ENCODE peak calls at places on chromosome 18, in ten cellular contexts. One of them, this sample, is unnamed.

GRCh38 chr18:46321954-46322353 is 217.8 kb downstream of the HAUS1 start:
- DNase-seq in RCC 7860: no peak
- DNase-seq in stromal cell of bone marrow: no peak
- DNase-seq in left colon: no peak
- DNase-seq in posterior cingulate gyrus: no peak
- DNase-seq in IMR-90: no peak
- DNase-seq in activated CD4-positive, alpha-beta T cell treated with anti-CD3 and anti-CD28 coated beads for 36 hours: no peak
- DNase-seq in cerebellar cortex: no peak
- DNase-seq in nephron progenitor cell: peak; percentile 31
- DNase-seq in CD4-positive, alpha-beta T cell: no peak
- DNase-seq in this sample: no peak

GRCh38 chr18:34990571-34990970 is 50.6 kb upstream of the MAPRE2 start:
- DNase-seq in RCC 7860: no peak
- DNase-seq in stromal cell of bone marrow: peak; percentile 66
- DNase-seq in left colon: no peak
- DNase-seq in posterior cingulate gyrus: no peak
- DNase-seq in IMR-90: peak; percentile 11
- DNase-seq in activated CD4-positive, alpha-beta T cell treated with anti-CD3 and anti-CD28 coated beads for 36 hours: no peak
- DNase-seq in cerebellar cortex: no peak
- DNase-seq in nephron progenitor cell: no peak
- DNase-seq in CD4-positive, alpha-beta T cell: no peak
- DNase-seq in this sample: no peak

GRCh38 chr18:76588591-76589303 is 93.7 kb upstream of the ZNF516 start:
- DNase-seq in RCC 7860: no peak
- DNase-seq in stromal cell of bone marrow: no peak
- DNase-seq in left colon: no peak
- DNase-seq in posterior cingulate gyrus: no peak
- DNase-seq in IMR-90: no peak
- DNase-seq in activated CD4-positive, alpha-beta T cell treated with anti-CD3 and anti-CD28 coated beads for 36 hours: no peak
- DNase-seq in cerebellar cortex: no peak
- DNase-seq in nephron progenitor cell: no peak
- DNase-seq in CD4-positive, alpha-beta T cell: no peak
- DNase-seq in this sample: no peak

GRCh38 chr18:55152801-55153200 is 193.5 kb upstream of the CCDC68 start:
- DNase-seq in RCC 7860: no peak
- DNase-seq in stromal cell of bone marrow: peak; percentile 18
- DNase-seq in left colon: no peak
- DNase-seq in posterior cingulate gyrus: no peak
- DNase-seq in IMR-90: peak; percentile 73
- DNase-seq in activated CD4-positive, alpha-beta T cell treated with anti-CD3 and anti-CD28 coated beads for 36 hours: no peak
- DNase-seq in cerebellar cortex: no peak
- DNase-seq in nephron progenitor cell: no peak
- DNase-seq in CD4-positive, alpha-beta T cell: no peak
- DNase-seq in this sample: no peak

GRCh38 chr18:53131001-53131400 is 791.0 kb downstream of the DCC start:
- DNase-seq in RCC 7860: no peak
- DNase-seq in stromal cell of bone marrow: no peak
- DNase-seq in left colon: no peak
- DNase-seq in posterior cingulate gyrus: no peak
- DNase-seq in IMR-90: no peak
- DNase-seq in activated CD4-positive, alpha-beta T cell treated with anti-CD3 and anti-CD28 coated beads for 36 hours: no peak
- DNase-seq in cerebellar cortex: no peak
- DNase-seq in nephron progenitor cell: no peak
- DNase-seq in CD4-positive, alpha-beta T cell: no peak
- DNase-seq in this sample: no peak

GRCh38 chr18:59898609-59899297 is 1.0 kb upstream of the PMAIP1 start:
- DNase-seq in RCC 7860: no peak
- DNase-seq in stromal cell of bone marrow: no peak
- DNase-seq in left colon: no peak
- DNase-seq in posterior cingulate gyrus: no peak
- DNase-seq in IMR-90: no peak
- DNase-seq in activated CD4-positive, alpha-beta T cell treated with anti-CD3 and anti-CD28 coated beads for 36 hours: no peak
- DNase-seq in cerebellar cortex: no peak
- DNase-seq in nephron progenitor cell: no peak
- DNase-seq in CD4-positive, alpha-beta T cell: no peak
- DNase-seq in this sample: no peak

GRCh38 chr18:57885931-57886330 is 82.8 kb upstream of the ATP8B1 start:
- DNase-seq in RCC 7860: no peak
- DNase-seq in stromal cell of bone marrow: no peak
- DNase-seq in left colon: no peak
- DNase-seq in posterior cingulate gyrus: no peak
- DNase-seq in IMR-90: no peak
- DNase-seq in activated CD4-positive, alpha-beta T cell treated with anti-CD3 and anti-CD28 coated beads for 36 hours: no peak
- DNase-seq in cerebellar cortex: no peak
- DNase-seq in nephron progenitor cell: no peak
- DNase-seq in CD4-positive, alpha-beta T cell: no peak
- DNase-seq in this sample: no peak

GRCh38 chr18:59908790-59909189 is 9.0 kb downstream of the PMAIP1 start:
- DNase-seq in RCC 7860: peak; percentile 13
- DNase-seq in stromal cell of bone marrow: no peak
- DNase-seq in left colon: no peak
- DNase-seq in posterior cingulate gyrus: no peak
- DNase-seq in IMR-90: peak; percentile 52
- DNase-seq in activated CD4-positive, alpha-beta T cell treated with anti-CD3 and anti-CD28 coated beads for 36 hours: no peak
- DNase-seq in cerebellar cortex: no peak
- DNase-seq in nephron progenitor cell: no peak
- DNase-seq in CD4-positive, alpha-beta T cell: no peak
- DNase-seq in this sample: no peak

GRCh38 chr18:8424917-8425725 is 184.1 kb upstream of the RAB12 start:
- DNase-seq in RCC 7860: peak; percentile 92
- DNase-seq in stromal cell of bone marrow: peak; percentile 80
- DNase-seq in left colon: no peak
- DNase-seq in posterior cingulate gyrus: no peak
- DNase-seq in IMR-90: peak; percentile 75
- DNase-seq in activated CD4-positive, alpha-beta T cell treated with anti-CD3 and anti-CD28 coated beads for 36 hours: no peak
- DNase-seq in cerebellar cortex: peak; percentile 8
- DNase-seq in nephron progenitor cell: no peak
- DNase-seq in CD4-positive, alpha-beta T cell: no peak
- DNase-seq in this sample: peak; percentile 20

GRCh38 chr18:577606-578005 is 2.6 kb upstream of the CETN1 start:
- DNase-seq in RCC 7860: no peak
- DNase-seq in stromal cell of bone marrow: no peak
- DNase-seq in left colon: no peak
- DNase-seq in posterior cingulate gyrus: no peak
- DNase-seq in IMR-90: no peak
- DNase-seq in activated CD4-positive, alpha-beta T cell treated with anti-CD3 and anti-CD28 coated beads for 36 hours: no peak
- DNase-seq in cerebellar cortex: no peak
- DNase-seq in nephron progenitor cell: no peak
- DNase-seq in CD4-positive, alpha-beta T cell: no peak
- DNase-seq in this sample: no peak

GRCh38 chr18:23810396-23810795 is 121.1 kb downstream of the LAMA3 start:
- DNase-seq in RCC 7860: no peak
- DNase-seq in stromal cell of bone marrow: no peak
- DNase-seq in left colon: no peak
- DNase-seq in posterior cingulate gyrus: no peak
- DNase-seq in IMR-90: no peak
- DNase-seq in activated CD4-positive, alpha-beta T cell treated with anti-CD3 and anti-CD28 coated beads for 36 hours: peak; percentile 56
- DNase-seq in cerebellar cortex: no peak
- DNase-seq in nephron progenitor cell: no peak
- DNase-seq in CD4-positive, alpha-beta T cell: peak; percentile 22
- DNase-seq in this sample: no peak

GRCh38 chr18:13393338-13393737 is 174.8 kb downstream of the LDLRAD4 start:
- DNase-seq in RCC 7860: no peak
- DNase-seq in stromal cell of bone marrow: no peak
- DNase-seq in left colon: no peak
- DNase-seq in posterior cingulate gyrus: no peak
- DNase-seq in IMR-90: no peak
- DNase-seq in activated CD4-positive, alpha-beta T cell treated with anti-CD3 and anti-CD28 coated beads for 36 hours: no peak
- DNase-seq in cerebellar cortex: no peak
- DNase-seq in nephron progenitor cell: no peak
- DNase-seq in CD4-positive, alpha-beta T cell: no peak
- DNase-seq in this sample: no peak

GRCh38 chr18:61854578-61854977 is 38.2 kb downstream of the RNF152 start:
- DNase-seq in RCC 7860: no peak
- DNase-seq in stromal cell of bone marrow: no peak
- DNase-seq in left colon: no peak
- DNase-seq in posterior cingulate gyrus: no peak
- DNase-seq in IMR-90: peak; percentile 86
- DNase-seq in activated CD4-positive, alpha-beta T cell treated with anti-CD3 and anti-CD28 coated beads for 36 hours: no peak
- DNase-seq in cerebellar cortex: no peak
- DNase-seq in nephron progenitor cell: no peak
- DNase-seq in CD4-positive, alpha-beta T cell: no peak
- DNase-seq in this sample: no peak

GRCh38 chr18:74281011-74281638 is 10.6 kb downstream of the CYB5A start:
- DNase-seq in RCC 7860: no peak
- DNase-seq in stromal cell of bone marrow: no peak
- DNase-seq in left colon: no peak
- DNase-seq in posterior cingulate gyrus: no peak
- DNase-seq in IMR-90: no peak
- DNase-seq in activated CD4-positive, alpha-beta T cell treated with anti-CD3 and anti-CD28 coated beads for 36 hours: no peak
- DNase-seq in cerebellar cortex: peak; percentile 95
- DNase-seq in nephron progenitor cell: no peak
- DNase-seq in CD4-positive, alpha-beta T cell: no peak
- DNase-seq in this sample: no peak

GRCh38 chr18:14086459-14087231 is 45.6 kb downstream of the ZNF519 start:
- DNase-seq in RCC 7860: no peak
- DNase-seq in stromal cell of bone marrow: peak; percentile 18
- DNase-seq in left colon: no peak
- DNase-seq in posterior cingulate gyrus: no peak
- DNase-seq in IMR-90: peak; percentile 37
- DNase-seq in activated CD4-positive, alpha-beta T cell treated with anti-CD3 and anti-CD28 coated beads for 36 hours: peak; percentile 34
- DNase-seq in cerebellar cortex: peak; percentile 67
- DNase-seq in nephron progenitor cell: peak; percentile 29
- DNase-seq in CD4-positive, alpha-beta T cell: no peak
- DNase-seq in this sample: peak; percentile 4

GRCh38 chr18:76464281-76465259 is 30.5 kb downstream of the ZNF516 start:
- DNase-seq in RCC 7860: no peak
- DNase-seq in stromal cell of bone marrow: no peak
- DNase-seq in left colon: no peak
- DNase-seq in posterior cingulate gyrus: no peak
- DNase-seq in IMR-90: no peak
- DNase-seq in activated CD4-positive, alpha-beta T cell treated with anti-CD3 and anti-CD28 coated beads for 36 hours: no peak
- DNase-seq in cerebellar cortex: no peak
- DNase-seq in nephron progenitor cell: no peak
- DNase-seq in CD4-positive, alpha-beta T cell: no peak
- DNase-seq in this sample: no peak

GRCh38 chr18:76518543-76519155 is 23.6 kb upstream of the ZNF516 start:
- DNase-seq in RCC 7860: no peak
- DNase-seq in stromal cell of bone marrow: no peak
- DNase-seq in left colon: peak; percentile 23
- DNase-seq in posterior cingulate gyrus: no peak
- DNase-seq in IMR-90: peak; percentile 31
- DNase-seq in activated CD4-positive, alpha-beta T cell treated with anti-CD3 and anti-CD28 coated beads for 36 hours: peak; percentile 15
- DNase-seq in cerebellar cortex: no peak
- DNase-seq in nephron progenitor cell: peak; percentile 75
- DNase-seq in CD4-positive, alpha-beta T cell: no peak
- DNase-seq in this sample: no peak

GRCh38 chr18:9417081-9417841 is 58.1 kb upstream of the RALBP1 start:
- DNase-seq in RCC 7860: peak; percentile 79
- DNase-seq in stromal cell of bone marrow: no peak
- DNase-seq in left colon: no peak
- DNase-seq in posterior cingulate gyrus: no peak
- DNase-seq in IMR-90: peak; percentile 56
- DNase-seq in activated CD4-positive, alpha-beta T cell treated with anti-CD3 and anti-CD28 coated beads for 36 hours: no peak
- DNase-seq in cerebellar cortex: peak; percentile 82
- DNase-seq in nephron progenitor cell: no peak
- DNase-seq in CD4-positive, alpha-beta T cell: no peak
- DNase-seq in this sample: peak; percentile 31

GRCh38 chr18:11544060-11544633 is 65.2 kb upstream of the SLC35G4 start:
- DNase-seq in RCC 7860: no peak
- DNase-seq in stromal cell of bone marrow: no peak
- DNase-seq in left colon: no peak
- DNase-seq in posterior cingulate gyrus: no peak
- DNase-seq in IMR-90: no peak
- DNase-seq in activated CD4-positive, alpha-beta T cell treated with anti-CD3 and anti-CD28 coated beads for 36 hours: no peak
- DNase-seq in cerebellar cortex: no peak
- DNase-seq in nephron progenitor cell: no peak
- DNase-seq in CD4-positive, alpha-beta T cell: no peak
- DNase-seq in this sample: no peak

GRCh38 chr18:6734746-6735430 is 5.4 kb downstream of the ARHGAP28 start:
- DNase-seq in RCC 7860: no peak
- DNase-seq in stromal cell of bone marrow: no peak
- DNase-seq in left colon: no peak
- DNase-seq in posterior cingulate gyrus: no peak
- DNase-seq in IMR-90: peak; percentile 47
- DNase-seq in activated CD4-positive, alpha-beta T cell treated with anti-CD3 and anti-CD28 coated beads for 36 hours: no peak
- DNase-seq in cerebellar cortex: no peak
- DNase-seq in nephron progenitor cell: no peak
- DNase-seq in CD4-positive, alpha-beta T cell: no peak
- DNase-seq in this sample: no peak

GRCh38 chr18:76131738-76132137 is 363.3 kb downstream of the ZNF516 start:
- DNase-seq in RCC 7860: no peak
- DNase-seq in stromal cell of bone marrow: peak; percentile 15
- DNase-seq in left colon: no peak
- DNase-seq in posterior cingulate gyrus: no peak
- DNase-seq in IMR-90: no peak
- DNase-seq in activated CD4-positive, alpha-beta T cell treated with anti-CD3 and anti-CD28 coated beads for 36 hours: peak; percentile 60
- DNase-seq in cerebellar cortex: no peak
- DNase-seq in nephron progenitor cell: no peak
- DNase-seq in CD4-positive, alpha-beta T cell: no peak
- DNase-seq in this sample: no peak

GRCh38 chr18:48840491-48840877 is 110.3 kb downstream of the SMAD7 start:
- DNase-seq in RCC 7860: no peak
- DNase-seq in stromal cell of bone marrow: no peak
- DNase-seq in left colon: no peak
- DNase-seq in posterior cingulate gyrus: no peak
- DNase-seq in IMR-90: no peak
- DNase-seq in activated CD4-positive, alpha-beta T cell treated with anti-CD3 and anti-CD28 coated beads for 36 hours: no peak
- DNase-seq in cerebellar cortex: no peak
- DNase-seq in nephron progenitor cell: no peak
- DNase-seq in CD4-positive, alpha-beta T cell: no peak
- DNase-seq in this sample: no peak

GRCh38 chr18:79953921-79954651 is 2.6 kb upstream of the SLC66A2 start:
- DNase-seq in RCC 7860: no peak
- DNase-seq in stromal cell of bone marrow: no peak
- DNase-seq in left colon: peak; percentile 69
- DNase-seq in posterior cingulate gyrus: no peak
- DNase-seq in IMR-90: no peak
- DNase-seq in activated CD4-positive, alpha-beta T cell treated with anti-CD3 and anti-CD28 coated beads for 36 hours: peak; percentile 65
- DNase-seq in cerebellar cortex: no peak
- DNase-seq in nephron progenitor cell: no peak
- DNase-seq in CD4-positive, alpha-beta T cell: no peak
- DNase-seq in this sample: no peak

GRCh38 chr18:65567372-65567771 is 183.4 kb upstream of the CDH7 start:
- DNase-seq in RCC 7860: no peak
- DNase-seq in stromal cell of bone marrow: no peak
- DNase-seq in left colon: no peak
- DNase-seq in posterior cingulate gyrus: no peak
- DNase-seq in IMR-90: no peak
- DNase-seq in activated CD4-positive, alpha-beta T cell treated with anti-CD3 and anti-CD28 coated beads for 36 hours: no peak
- DNase-seq in cerebellar cortex: peak; percentile 24
- DNase-seq in nephron progenitor cell: no peak
- DNase-seq in CD4-positive, alpha-beta T cell: no peak
- DNase-seq in this sample: no peak

GRCh38 chr18:23259701-23260661 is 124.7 kb downstream of the CABLES1 start:
- DNase-seq in RCC 7860: peak; percentile 84
- DNase-seq in stromal cell of bone marrow: peak; percentile 52
- DNase-seq in left colon: peak; percentile 72
- DNase-seq in posterior cingulate gyrus: no peak
- DNase-seq in IMR-90: peak; percentile 82
- DNase-seq in activated CD4-positive, alpha-beta T cell treated with anti-CD3 and anti-CD28 coated beads for 36 hours: peak; percentile 35
- DNase-seq in cerebellar cortex: peak; percentile 80
- DNase-seq in nephron progenitor cell: peak; percentile 85
- DNase-seq in CD4-positive, alpha-beta T cell: no peak
- DNase-seq in this sample: peak; percentile 31

GRCh38 chr18:37317486-37317885 is 248.1 kb downstream of the CELF4 start:
- DNase-seq in RCC 7860: no peak
- DNase-seq in stromal cell of bone marrow: no peak
- DNase-seq in left colon: no peak
- DNase-seq in posterior cingulate gyrus: no peak
- DNase-seq in IMR-90: no peak
- DNase-seq in activated CD4-positive, alpha-beta T cell treated with anti-CD3 and anti-CD28 coated beads for 36 hours: no peak
- DNase-seq in cerebellar cortex: no peak
- DNase-seq in nephron progenitor cell: no peak
- DNase-seq in CD4-positive, alpha-beta T cell: no peak
- DNase-seq in this sample: no peak

This sample was measured in skeletal muscle cell.